ENCODE peak calls at places on chromosomes 7 and 10, in four cellular contexts. X, E, Q and F are unnamed samples.

GRCh38 chr7:103141753-103142404 is 7.0 kb downstream of the NAPEPLD start:
- DNase-seq in X (no peak), E (no peak), Q (no peak), F (no peak)

GRCh38 chr7:70267381-70267780 is 669.1 kb downstream of the AUTS2 start:
- DNase-seq in X (no peak), Q (no peak), E (no peak), F (no peak)

GRCh38 chr7:90739731-90740130 is 143.6 kb downstream of the CDK14 start:
- DNase-seq in X (no peak), E (no peak), Q (no peak), F (no peak)

GRCh38 chr10:18140149-18140956 is at the start of gene CACNB2:
- DNase-seq in E (no peak), Q (no peak), X (peak; percentile 68), F (no peak)

GRCh38 chr10:103679096-103679790 is 176.1 kb downstream of the SH3PXD2A start:
- DNase-seq in Q (no peak), E (no peak), X (no peak), F (no peak)

GRCh38 chr10:33064706-33065105 is 106.7 kb upstream of the ITGB1 start:
- DNase-seq in X (no peak), E (no peak), Q (no peak), F (no peak)

GRCh38 chr7:135980665-135981180 is 3.6 kb upstream of the MTPN start:
- DNase-seq in X (no peak), E (no peak), Q (peak; percentile 82), F (no peak)

GRCh38 chr10:10657139-10657760 is 360.4 kb upstream of the CELF2 start:
- DNase-seq in Q (no peak), E (no peak), X (no peak), F (no peak)

GRCh38 chr7:76262683-76263402 is 39.6 kb upstream of the HSPB1 start:
- DNase-seq in Q (peak; percentile 51), X (peak; percentile 49), E (peak; percentile 84), F (peak; percentile 84)

GRCh38 chr10:69446650-69447151 is 4.6 kb upstream of the TSPAN15 start:
- DNase-seq in X (no peak), E (no peak), Q (no peak), F (no peak)

GRCh38 chr7:73830872-73831655 is at the start of gene CLDN4:
- DNase-seq in Q (no peak), E (no peak), X (no peak), F (no peak)

GRCh38 chr7:151327659-151328058 is 14.0 kb upstream of the NUB1 start:
- DNase-seq in X (no peak), Q (no peak), E (no peak), F (no peak)

GRCh38 chr10:7189909-7190308 is 220.9 kb downstream of the SFMBT2 start:
- DNase-seq in E (no peak), Q (no peak), X (no peak), F (no peak)

GRCh38 chr7:25894902-25895791 is 256.9 kb upstream of the NFE2L3 start:
- DNase-seq in X (peak; percentile 49), Q (peak; percentile 70), E (no peak), F (no peak)

GRCh38 chr7:134778941-134779740 is at the start of gene CALD1:
- DNase-seq in E (peak; percentile 88), Q (no peak), X (peak; percentile 85), F (peak; percentile 92)

GRCh38 chr7:7732566-7733290 is 14.3 kb upstream of the RPA3 start:
- DNase-seq in Q (no peak), E (no peak), X (no peak), F (no peak)

GRCh38 chr7:43906327-43907010 is at the start of gene URGCP:
- DNase-seq in E (no peak), X (peak; percentile 44), Q (no peak), F (no peak)

GRCh38 chr7:108448777-108449576 is 7.3 kb downstream of the NRCAM start:
- DNase-seq in X (no peak), Q (no peak), E (no peak), F (no peak)

GRCh38 chr7:19327011-19327410 is 181.8 kb upstream of the FERD3L start:
- DNase-seq in E (no peak), X (peak; percentile 7), Q (no peak), F (no peak)

GRCh38 chr10:25725917-25726716 is 207.9 kb upstream of the MYO3A start:
- DNase-seq in Q (peak; percentile 65), E (peak; percentile 47), X (peak; percentile 18), F (peak; percentile 78)

DNA sequence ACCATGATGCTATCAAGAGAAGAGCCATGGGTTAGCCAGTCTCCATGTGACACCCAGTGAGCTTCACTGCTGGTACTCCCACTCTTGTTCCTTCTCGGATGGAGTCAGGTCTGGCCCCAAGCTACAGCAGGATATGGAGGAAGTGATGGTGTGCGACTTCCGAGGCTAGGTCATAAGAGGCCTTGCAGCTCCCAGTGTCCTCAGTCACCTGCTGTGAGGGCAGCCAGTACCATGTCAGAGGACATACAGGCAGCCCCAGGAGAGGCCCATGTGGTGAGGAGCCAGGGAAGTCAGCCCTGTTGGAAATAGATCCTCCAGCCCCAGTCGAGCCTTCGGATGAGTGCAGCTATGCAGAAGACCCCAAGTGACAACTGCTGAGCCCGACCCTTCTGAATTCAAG is 237.0 kb downstream of the EBF3 start:
- DNase-seq in X (no peak), E (no peak), Q (no peak), F (no peak)
- H3K9me3 ChIP-seq in X (no peaks in the 10 kb centered on the region), E (no peaks in the 10 kb centered on the region), Q (no peaks in the 10 kb centered on the region), F (peaks cover 11% of the 10 kb centered on the region)

DNA sequence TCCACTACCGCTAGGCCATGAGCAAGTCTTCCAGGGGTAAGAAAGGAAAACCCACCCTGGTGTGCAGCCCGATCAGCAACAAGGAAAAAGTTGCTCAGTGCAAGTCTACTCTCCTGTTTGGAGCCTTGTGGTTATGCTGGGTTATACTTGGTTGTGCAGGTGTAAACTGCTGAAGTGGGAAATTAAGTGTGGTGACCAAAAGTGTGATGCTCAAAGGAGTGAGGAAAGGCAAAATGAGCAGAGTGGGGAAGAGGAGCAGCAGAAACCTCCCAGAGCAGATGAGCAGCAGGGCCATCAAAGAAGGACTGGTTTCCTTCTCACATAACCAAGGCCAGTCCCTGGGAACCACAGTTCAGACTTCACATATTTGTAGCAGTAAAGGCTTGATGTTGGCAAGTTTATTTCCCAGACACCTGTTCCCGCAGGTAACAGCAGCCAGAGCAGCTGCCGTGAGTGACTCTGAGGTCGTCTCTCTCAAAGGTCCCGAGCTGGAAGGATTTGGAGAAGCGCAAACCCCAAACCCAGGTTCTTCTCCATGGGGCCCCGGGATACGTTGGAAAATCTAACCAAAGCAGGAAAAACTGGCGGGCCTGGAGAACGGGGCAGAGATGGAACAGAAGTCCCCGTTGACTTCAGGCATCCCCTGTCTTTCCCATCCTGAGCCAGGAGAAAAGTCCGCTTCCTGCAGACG is 607 bp upstream of the SMO start:
- DNase-seq in X (no peak), Q (no peak), E (no peak), F (no peak)
- H3K4me3 ChIP-seq in X (peak overlapping the region; percentile 60), Q (no peak overlapping the region), E (peak overlapping the region; percentile 88), F (peak overlapping the region; percentile 85)

GRCh38 chr10:133461841-133462240 is 8.1 kb downstream of the SCART1 start:
- DNase-seq in E (no peak), Q (no peak), X (no peak), F (no peak)
- H3K9me3 ChIP-seq in E (peaks cover 26% of the 10 kb centered on the region), Q (no peaks in the 10 kb centered on the region), X (no peaks in the 10 kb centered on the region), F (no peaks in the 10 kb centered on the region)

GRCh38 chr10:114877301-114877644 is 55.7 kb downstream of the FHIP2A start:
- DNase-seq in Q (no peak), E (no peak), X (no peak), F (no peak)

GRCh38 chr10:114881462-114881861 is 56.5 kb upstream of the TRUB1 start:
- DNase-seq in E (no peak), X (no peak), Q (no peak), F (peak; percentile 25)

GRCh38 chr10:114881916-114882315 is 56.1 kb upstream of the TRUB1 start:
- DNase-seq in X (no peak), Q (no peak), E (no peak), F (no peak)

GRCh38 chr10:114879093-114879492 is 57.5 kb downstream of the FHIP2A start:
- DNase-seq in E (no peak), X (no peak), Q (no peak), F (no peak)

GRCh38 chr10:114879541-114880158 is 58.1 kb downstream of the FHIP2A start:
- DNase-seq in E (no peak), Q (peak; percentile 45), X (peak; percentile 23), F (peak; percentile 27)
- H3K4me3 ChIP-seq in E (no peak overlapping the region), Q (peak overlapping the region; percentile 10), X (no peak overlapping the region), F (no peak overlapping the region)

DNA sequence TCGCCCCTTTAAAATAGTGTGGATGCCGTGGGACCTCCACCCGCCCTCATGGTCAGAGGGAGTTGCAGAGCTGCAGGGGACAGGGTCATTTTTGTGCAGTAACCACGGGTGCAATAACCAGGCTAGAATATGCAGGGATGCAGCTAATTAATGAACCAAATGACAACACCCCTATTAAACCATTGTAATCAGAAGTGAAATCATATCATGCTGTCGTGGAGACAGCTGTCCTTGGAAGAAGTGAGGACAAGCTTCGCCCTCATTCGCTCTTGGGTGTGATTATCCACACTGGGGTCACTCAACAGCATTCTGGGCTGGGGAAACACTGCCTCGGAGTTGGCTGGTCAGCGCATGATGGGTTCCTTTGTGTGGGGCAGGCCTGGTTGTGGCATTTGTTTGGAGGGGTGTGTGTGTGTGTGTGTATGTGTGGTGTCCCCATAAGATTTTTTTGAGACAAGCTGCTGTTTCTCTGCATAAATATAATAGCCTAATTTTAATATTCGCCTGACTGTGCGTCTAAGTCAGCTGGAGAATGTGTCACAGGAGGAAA is 149.2 kb downstream of the DNAJB6 start:
- DNase-seq in E (no peak), Q (no peak), X (no peak), F (no peak)
- H3K9me3 ChIP-seq in E (peaks cover 13% of the 10 kb centered on the region), Q (peaks cover 4% of the 10 kb centered on the region), X (no peaks in the 10 kb centered on the region), F (peaks cover 6% of the 10 kb centered on the region)

GRCh38 chr7:1325646-1326510 is 93.2 kb downstream of the UNCX start:
- DNase-seq in E (no peak), Q (no peak), X (no peak), F (no peak)
- H3K4me3 ChIP-seq in E (no peak overlapping the region), Q (no peak overlapping the region), X (no peak overlapping the region), F (no peak overlapping the region)

GRCh38 chr7:6691609-6692106 is 15.1 kb downstream of the ZNF12 start:
- DNase-seq in Q (no peak), E (no peak), X (no peak), F (no peak)

DNA sequence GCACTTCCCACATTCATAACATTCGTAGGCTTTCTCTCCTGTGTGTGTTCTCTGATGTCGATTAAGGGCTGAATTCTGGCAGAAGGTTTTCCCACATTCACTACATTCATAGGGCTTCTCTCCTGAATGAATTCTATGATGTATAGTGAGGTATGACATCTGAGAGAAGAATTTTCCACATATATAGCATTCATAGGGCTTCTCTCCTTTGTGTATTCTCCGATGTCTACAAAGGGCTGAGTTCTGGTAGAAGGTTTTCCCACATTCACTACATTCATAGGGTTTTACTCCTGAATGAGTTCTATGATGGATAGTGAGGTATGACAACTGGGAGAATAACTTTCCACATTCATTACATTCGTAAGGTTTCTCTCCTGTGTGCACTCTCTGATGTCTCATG is 15.6 kb downstream of the ZNF12 start:
- DNase-seq in Q (no peak), E (no peak), X (no peak), F (no peak)
- H3K9me3 ChIP-seq in Q (peaks cover 53% of the 10 kb centered on the region), E (peaks cover 29% of the 10 kb centered on the region), X (peaks cover 10% of the 10 kb centered on the region), F (peaks cover 100% of the 10 kb centered on the region)